ENCODE peak calls at places on chromosomes 3 and 15, in four cellular contexts. One of them, this sample, is unnamed.

GRCh38 chr3:185982632-185983031 is 44.8 kb upstream of the TRA2B start:
- DNase-seq in PC-9: no peak
- DNase-seq in body of pancreas: no peak
- DNase-seq in left ventricle myocardium inferior: no peak
- DNase-seq in this sample: no peak

GRCh38 chr3:124584552-124585391 is 145.5 kb upstream of the UMPS start:
- DNase-seq in left ventricle myocardium inferior: peak; percentile 84
- DNase-seq in PC-9: peak; percentile 45
- DNase-seq in body of pancreas: peak; percentile 91
- DNase-seq in this sample: peak; percentile 92

GRCh38 chr3:186515115-186515514 is 29.1 kb downstream of the CRYGS start:
- DNase-seq in left ventricle myocardium inferior: no peak
- DNase-seq in body of pancreas: no peak
- DNase-seq in PC-9: no peak
- DNase-seq in this sample: no peak

GRCh38 chr15:85063522-85063921 is 81.9 kb downstream of the PDE8A start:
- DNase-seq in left ventricle myocardium inferior: no peak
- DNase-seq in PC-9: no peak
- DNase-seq in body of pancreas: no peak
- DNase-seq in this sample: no peak

GRCh38 chr3:186483611-186484340 is 60.4 kb downstream of the CRYGS start:
- DNase-seq in PC-9: no peak
- DNase-seq in left ventricle myocardium inferior: no peak
- DNase-seq in body of pancreas: peak; percentile 32
- DNase-seq in this sample: no peak

GRCh38 chr3:194705227-194705626 is 19.5 kb downstream of the FAM43A start:
- DNase-seq in left ventricle myocardium inferior: no peak
- DNase-seq in body of pancreas: no peak
- DNase-seq in PC-9: peak; percentile 15
- DNase-seq in this sample: no peak

GRCh38 chr3:158808697-158809096 is 6.8 kb downstream of the MFSD1 start:
- DNase-seq in PC-9: no peak
- DNase-seq in left ventricle myocardium inferior: no peak
- DNase-seq in body of pancreas: peak; percentile 27
- DNase-seq in this sample: no peak

GRCh38 chr3:9147215-9147895 is 102.1 kb downstream of the SRGAP3 start:
- DNase-seq in body of pancreas: no peak
- DNase-seq in left ventricle myocardium inferior: no peak
- DNase-seq in PC-9: no peak
- DNase-seq in this sample: no peak

GRCh38 chr3:30318110-30318509 is 288.3 kb upstream of the TGFBR2 start:
- DNase-seq in left ventricle myocardium inferior: no peak
- DNase-seq in body of pancreas: no peak
- DNase-seq in PC-9: no peak
- DNase-seq in this sample: no peak

GRCh38 chr3:30315452-30315851 is 290.9 kb upstream of the TGFBR2 start:
- DNase-seq in PC-9: no peak
- DNase-seq in left ventricle myocardium inferior: no peak
- DNase-seq in body of pancreas: no peak
- DNase-seq in this sample: no peak

GRCh38 chr3:30311781-30312180 is 294.6 kb upstream of the TGFBR2 start:
- DNase-seq in body of pancreas: no peak
- DNase-seq in left ventricle myocardium inferior: peak; percentile 56
- DNase-seq in PC-9: no peak
- DNase-seq in this sample: no peak

GRCh38 chr3:30313840-30314239 is 292.6 kb upstream of the TGFBR2 start:
- DNase-seq in left ventricle myocardium inferior: no peak
- DNase-seq in PC-9: no peak
- DNase-seq in body of pancreas: no peak
- DNase-seq in this sample: no peak

GRCh38 chr3:30314757-30315156 is 291.6 kb upstream of the TGFBR2 start:
- DNase-seq in PC-9: no peak
- DNase-seq in left ventricle myocardium inferior: no peak
- DNase-seq in body of pancreas: no peak
- DNase-seq in this sample: no peak
- H3K27ac ChIP-seq in PC-9: no peak overlapping the region
- H3K27ac ChIP-seq in left ventricle myocardium inferior: peak overlapping the region; percentile 45
- H3K27ac ChIP-seq in body of pancreas: no peak overlapping the region
- H3K27ac ChIP-seq in this sample: no peak overlapping the region

GRCh38 chr15:22954326-22954725 is 25.8 kb downstream of the CYFIP1 start:
- DNase-seq in body of pancreas: no peak
- DNase-seq in left ventricle myocardium inferior: no peak
- DNase-seq in PC-9: no peak
- DNase-seq in this sample: no peak
- H3K4me1 ChIP-seq in body of pancreas: peaks cover 52% of the 10 kb centered on the region
- H3K4me1 ChIP-seq in left ventricle myocardium inferior: peaks cover 94% of the 10 kb centered on the region
- H3K4me1 ChIP-seq in PC-9: no peaks in the 10 kb centered on the region
- H3K4me1 ChIP-seq in this sample: peaks cover 3% of the 10 kb centered on the region

DNA sequence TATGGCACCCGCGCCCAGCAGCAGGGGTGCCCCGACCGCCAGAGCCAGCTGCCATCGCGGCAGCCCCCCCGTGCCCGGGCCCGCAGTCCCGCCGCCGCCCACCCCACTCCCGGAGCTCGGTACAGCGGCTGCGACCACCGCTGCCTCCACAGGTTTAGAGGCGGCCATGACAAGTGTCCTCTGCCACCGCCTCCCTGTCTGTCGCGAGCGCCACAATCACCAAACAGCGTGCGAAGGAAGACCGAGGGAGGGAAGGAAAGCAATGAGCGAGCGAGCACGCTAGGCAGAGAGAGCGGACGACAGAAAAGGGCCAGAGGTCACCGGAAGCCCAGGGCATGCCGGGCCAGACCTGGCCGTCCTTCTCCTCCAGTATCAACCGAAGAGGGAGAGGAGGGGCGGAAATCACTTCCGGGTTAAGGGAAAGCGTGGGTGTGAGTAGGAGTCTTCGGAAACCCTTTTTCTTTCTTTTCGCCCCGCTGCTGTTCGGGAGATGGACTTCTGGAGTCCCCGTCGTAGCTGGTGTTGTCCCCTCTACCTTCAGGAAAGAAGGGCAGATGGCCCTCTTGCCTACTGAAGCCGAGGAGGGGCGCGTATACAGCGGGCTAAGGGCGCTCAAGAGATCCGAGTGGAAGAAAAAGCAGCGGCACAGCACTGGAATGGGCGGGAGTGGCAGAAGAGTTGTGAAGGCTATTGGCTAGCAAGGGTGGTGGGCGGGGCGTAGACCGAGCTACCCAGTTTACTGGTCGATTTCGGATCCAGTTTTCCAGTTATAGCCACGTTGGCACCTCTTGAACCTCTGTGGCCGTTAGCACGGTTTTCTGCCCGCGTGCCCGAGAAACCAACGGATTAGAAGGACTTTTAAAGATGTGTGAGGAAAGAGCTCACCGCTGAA is at the start of the genes LNP1 and TOMM70:
- DNase-seq in PC-9: peak; percentile 97
- DNase-seq in left ventricle myocardium inferior: peak; percentile 99
- DNase-seq in body of pancreas: peak; percentile 99
- DNase-seq in this sample: peak; percentile 99
- H3K4me3 ChIP-seq in PC-9: peak within 1 kb of the TSS; percentile 83
- H3K4me3 ChIP-seq in left ventricle myocardium inferior: peak within 1 kb of the TSS; percentile 99
- H3K4me3 ChIP-seq in body of pancreas: peak within 1 kb of the TSS; percentile 87
- H3K4me3 ChIP-seq in this sample: peak within 1 kb of the TSS; percentile 96

GRCh38 chr3:122508135-122508914 is 6.4 kb downstream of the KPNA1 start:
- DNase-seq in PC-9: no peak
- DNase-seq in body of pancreas: no peak
- DNase-seq in left ventricle myocardium inferior: no peak
- DNase-seq in this sample: no peak
- H3K27ac ChIP-seq in PC-9: no peak overlapping the region
- H3K27ac ChIP-seq in body of pancreas: no peak overlapping the region
- H3K27ac ChIP-seq in left ventricle myocardium inferior: no peak overlapping the region
- H3K27ac ChIP-seq in this sample: no peak overlapping the region

GRCh38 chr3:129736070-129736469 is 129.6 kb upstream of the PLXND1 start:
- DNase-seq in body of pancreas: no peak
- DNase-seq in left ventricle myocardium inferior: no peak
- DNase-seq in PC-9: no peak
- DNase-seq in this sample: no peak

GRCh38 chr3:129734449-129734848 is 128.0 kb upstream of the PLXND1 start:
- DNase-seq in body of pancreas: no peak
- DNase-seq in left ventricle myocardium inferior: no peak
- DNase-seq in PC-9: no peak
- DNase-seq in this sample: no peak

GRCh38 chr3:129735638-129736037 is 129.2 kb upstream of the PLXND1 start:
- DNase-seq in PC-9: no peak
- DNase-seq in body of pancreas: no peak
- DNase-seq in left ventricle myocardium inferior: no peak
- DNase-seq in this sample: no peak

GRCh38 chr3:129727707-129728106 is 121.2 kb upstream of the PLXND1 start:
- DNase-seq in left ventricle myocardium inferior: no peak
- DNase-seq in body of pancreas: no peak
- DNase-seq in PC-9: no peak
- DNase-seq in this sample: no peak

DNA sequence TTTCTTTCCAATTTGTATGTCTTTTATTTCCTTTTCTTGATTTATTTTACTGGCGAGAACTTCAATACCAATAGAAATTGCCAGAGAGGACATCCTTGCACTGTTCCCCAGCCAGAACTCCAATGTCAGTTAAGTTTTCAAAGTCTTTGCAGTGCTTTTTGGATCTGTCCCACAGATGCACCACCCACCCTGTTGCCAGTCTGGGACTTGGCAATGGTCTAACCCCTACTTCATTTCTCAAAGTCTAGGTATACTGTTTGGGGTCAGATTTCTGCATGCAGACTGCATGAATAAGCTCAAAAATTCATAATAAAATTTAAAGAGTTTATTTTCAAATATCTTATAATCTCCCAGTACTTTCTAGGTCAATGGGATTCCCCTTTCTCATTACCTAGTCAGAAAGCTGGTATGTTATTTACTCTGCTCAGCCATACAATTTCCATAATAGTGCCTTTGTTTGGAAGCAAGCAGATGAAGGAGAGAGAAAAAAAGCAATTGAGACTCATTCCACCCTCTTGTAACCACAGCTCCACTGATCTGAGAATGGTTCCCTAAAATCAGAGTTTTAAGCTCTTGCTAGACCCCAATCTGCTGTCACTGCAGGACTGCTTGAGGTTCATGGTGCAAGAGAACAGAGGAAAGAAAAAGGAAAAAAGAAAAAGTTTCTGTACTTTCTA is 125.9 kb upstream of the PLXND1 start:
- DNase-seq in PC-9: no peak
- DNase-seq in left ventricle myocardium inferior: no peak
- DNase-seq in body of pancreas: no peak
- DNase-seq in this sample: no peak
- H3K4me1 ChIP-seq in PC-9: no peaks in the 10 kb centered on the region
- H3K4me1 ChIP-seq in left ventricle myocardium inferior: no peaks in the 10 kb centered on the region
- H3K4me1 ChIP-seq in body of pancreas: no peaks in the 10 kb centered on the region
- H3K4me1 ChIP-seq in this sample: no peaks in the 10 kb centered on the region